ENCODE peak calls at places on chromosomes 11 and 22, in seven cellular contexts. One of them, this sample, is unnamed.

GRCh38 chr11:61742391-61742790 is 10.0 kb upstream of the MYRF start:
- DNase-seq in K562: no peak
- DNase-seq in GM12891: no peak
- DNase-seq in SK-N-SH: no peak
- DNase-seq in HepG2: no peak
- DNase-seq in GM12878: no peak
- DNase-seq in H1: no peak
- DNase-seq in this sample: no peak

GRCh38 chr11:8459711-8460399 is 134.2 kb downstream of the STK33 start:
- DNase-seq in H1: no peak
- DNase-seq in HepG2: no peak
- DNase-seq in SK-N-SH: no peak
- DNase-seq in K562: no peak
- DNase-seq in GM12891: no peak
- DNase-seq in GM12878: no peak
- DNase-seq in this sample: no peak

GRCh38 chr11:117157507-117157906 is 13.4 kb downstream of the PAFAH1B2 start:
- DNase-seq in SK-N-SH: no peak
- DNase-seq in K562: no peak
- DNase-seq in HepG2: no peak
- DNase-seq in GM12891: no peak
- DNase-seq in H1: no peak
- DNase-seq in GM12878: no peak
- DNase-seq in this sample: no peak

GRCh38 chr11:19597194-19597593 is 115.4 kb upstream of the NAV2 start:
- DNase-seq in SK-N-SH: peak; percentile 37
- DNase-seq in H1: no peak
- DNase-seq in GM12878: no peak
- DNase-seq in GM12891: no peak
- DNase-seq in HepG2: no peak
- DNase-seq in K562: no peak
- DNase-seq in this sample: no peak

GRCh38 chr22:47171441-47172221 is 409.2 kb downstream of the TBC1D22A start:
- DNase-seq in H1: no peak
- DNase-seq in K562: no peak
- DNase-seq in SK-N-SH: no peak
- DNase-seq in GM12891: no peak
- DNase-seq in HepG2: no peak
- DNase-seq in GM12878: no peak
- DNase-seq in this sample: no peak

GRCh38 chr22:21713428-21714058 is 22.1 kb downstream of the YPEL1 start:
- DNase-seq in GM12878: peak; percentile 25
- DNase-seq in GM12891: no peak
- DNase-seq in SK-N-SH: no peak
- DNase-seq in H1: no peak
- DNase-seq in K562: no peak
- DNase-seq in HepG2: no peak
- DNase-seq in this sample: no peak

GRCh38 chr11:19988598-19988997 is 171.7 kb downstream of the DBX1 start:
- DNase-seq in GM12878: no peak
- DNase-seq in K562: no peak
- DNase-seq in HepG2: no peak
- DNase-seq in H1: peak; percentile 47
- DNase-seq in SK-N-SH: no peak
- DNase-seq in GM12891: no peak
- DNase-seq in this sample: no peak

GRCh38 chr22:43126506-43127165 is 16.1 kb downstream of the BIK start:
- DNase-seq in K562: peak; percentile 64
- DNase-seq in H1: peak; percentile 51
- DNase-seq in GM12891: no peak
- DNase-seq in GM12878: no peak
- DNase-seq in HepG2: peak; percentile 65
- DNase-seq in SK-N-SH: peak; percentile 25
- DNase-seq in this sample: peak; percentile 48

GRCh38 chr11:75627879-75628668 is 40.8 kb downstream of the MAP6 start:
- DNase-seq in SK-N-SH: no peak
- DNase-seq in GM12891: no peak
- DNase-seq in K562: no peak
- DNase-seq in HepG2: no peak
- DNase-seq in GM12878: no peak
- DNase-seq in H1: no peak
- DNase-seq in this sample: no peak

GRCh38 chr22:23289851-23290724 is 109.8 kb downstream of the BCR start:
- DNase-seq in HepG2: peak; percentile 80
- DNase-seq in GM12878: no peak
- DNase-seq in GM12891: peak; percentile 84
- DNase-seq in H1: peak; percentile 91
- DNase-seq in SK-N-SH: peak; percentile 89
- DNase-seq in K562: peak; percentile 90
- DNase-seq in this sample: peak; percentile 77

GRCh38 chr22:39446239-39446721 is 10.5 kb upstream of the MGAT3 start:
- DNase-seq in SK-N-SH: no peak
- DNase-seq in HepG2: no peak
- DNase-seq in GM12891: peak; percentile 60
- DNase-seq in K562: peak; percentile 43
- DNase-seq in H1: peak; percentile 69
- DNase-seq in GM12878: peak; percentile 59
- DNase-seq in this sample: peak; percentile 72

GRCh38 chr22:41978732-41979131 is 9.5 kb downstream of the SEPTIN3 start:
- DNase-seq in K562: no peak
- DNase-seq in HepG2: no peak
- DNase-seq in GM12891: no peak
- DNase-seq in SK-N-SH: no peak
- DNase-seq in GM12878: no peak
- DNase-seq in H1: no peak
- DNase-seq in this sample: no peak

GRCh38 chr22:31122532-31123291 is at the start of gene INPP5J:
- DNase-seq in SK-N-SH: peak; percentile 90
- DNase-seq in GM12878: no peak
- DNase-seq in K562: no peak
- DNase-seq in GM12891: no peak
- DNase-seq in H1: no peak
- DNase-seq in HepG2: peak; percentile 44
- DNase-seq in this sample: no peak

GRCh38 chr11:73055655-73056354 is 86.3 kb downstream of the FCHSD2 start:
- DNase-seq in GM12891: no peak
- DNase-seq in H1: no peak
- DNase-seq in SK-N-SH: peak; percentile 44
- DNase-seq in HepG2: no peak
- DNase-seq in GM12878: no peak
- DNase-seq in K562: peak; percentile 17
- DNase-seq in this sample: no peak

GRCh38 chr22:44245438-44245837 is 64.7 kb downstream of the PARVG start:
- DNase-seq in HepG2: no peak
- DNase-seq in K562: no peak
- DNase-seq in GM12878: no peak
- DNase-seq in SK-N-SH: no peak
- DNase-seq in H1: peak; percentile 37
- DNase-seq in GM12891: no peak
- DNase-seq in this sample: no peak

GRCh38 chr11:121291896-121292502 is 572 bp upstream of the SC5D start:
- DNase-seq in GM12891: no peak
- DNase-seq in GM12878: peak; percentile 51
- DNase-seq in K562: no peak
- DNase-seq in HepG2: no peak
- DNase-seq in H1: no peak
- DNase-seq in SK-N-SH: peak; percentile 3
- DNase-seq in this sample: no peak

GRCh38 chr11:94880216-94880615 is 93.1 kb downstream of the CWC15 start:
- DNase-seq in SK-N-SH: no peak
- DNase-seq in K562: no peak
- DNase-seq in HepG2: peak; percentile 44
- DNase-seq in H1: no peak
- DNase-seq in GM12891: no peak
- DNase-seq in GM12878: no peak
- DNase-seq in this sample: no peak

GRCh38 chr11:2799881-2800654 is 85.5 kb downstream of the CDKN1C start:
- DNase-seq in GM12891: no peak
- DNase-seq in H1: peak; percentile 40
- DNase-seq in K562: peak; percentile 77
- DNase-seq in GM12878: no peak
- DNase-seq in SK-N-SH: no peak
- DNase-seq in HepG2: no peak
- DNase-seq in this sample: no peak

GRCh38 chr11:2800655-2801531 is 84.7 kb downstream of the CDKN1C start:
- DNase-seq in GM12891: no peak
- DNase-seq in SK-N-SH: no peak
- DNase-seq in H1: peak; percentile 42
- DNase-seq in K562: no peak
- DNase-seq in GM12878: no peak
- DNase-seq in HepG2: no peak
- DNase-seq in this sample: no peak

GRCh38 chr11:2802389-2803185 is 83.0 kb downstream of the CDKN1C start:
- DNase-seq in H1: peak; percentile 39
- DNase-seq in SK-N-SH: no peak
- DNase-seq in K562: no peak
- DNase-seq in GM12891: no peak
- DNase-seq in HepG2: no peak
- DNase-seq in GM12878: no peak
- DNase-seq in this sample: no peak

GRCh38 chr11:2803186-2804057 is 82.2 kb downstream of the CDKN1C start:
- DNase-seq in HepG2: no peak
- DNase-seq in H1: peak; percentile 46
- DNase-seq in GM12891: no peak
- DNase-seq in GM12878: no peak
- DNase-seq in SK-N-SH: no peak
- DNase-seq in K562: no peak
- DNase-seq in this sample: no peak

GRCh38 chr11:2801711-2802388 is 83.7 kb downstream of the CDKN1C start:
- DNase-seq in SK-N-SH: no peak
- DNase-seq in H1: peak; percentile 44
- DNase-seq in GM12878: no peak
- DNase-seq in HepG2: no peak
- DNase-seq in K562: no peak
- DNase-seq in GM12891: no peak
- DNase-seq in this sample: no peak
- TF ChIP-seq TAF1 in SK-N-SH: no peak
- TF ChIP-seq TAF1 in H1: no peak
- TF ChIP-seq TAF1 in GM12878: no peak
- TF ChIP-seq TAF1 in HepG2: no peak
- TF ChIP-seq TAF1 in K562: no peak
- TF ChIP-seq TAF1 in GM12891: no peak
- TF ChIP-seq TAF1 in this sample: no peak

GRCh38 chr11:129740877-129741276 is 74.8 kb upstream of the TMEM45B start:
- DNase-seq in H1: no peak
- DNase-seq in HepG2: no peak
- DNase-seq in GM12891: no peak
- DNase-seq in SK-N-SH: no peak
- DNase-seq in K562: no peak
- DNase-seq in GM12878: no peak
- DNase-seq in this sample: no peak

GRCh38 chr11:129740125-129740719 is 75.4 kb upstream of the TMEM45B start:
- DNase-seq in K562: no peak
- DNase-seq in HepG2: no peak
- DNase-seq in GM12878: no peak
- DNase-seq in H1: no peak
- DNase-seq in GM12891: no peak
- DNase-seq in SK-N-SH: no peak
- DNase-seq in this sample: no peak

GRCh38 chr11:129737535-129738230 is 78.0 kb upstream of the TMEM45B start:
- DNase-seq in GM12878: no peak
- DNase-seq in GM12891: no peak
- DNase-seq in K562: no peak
- DNase-seq in H1: no peak
- DNase-seq in HepG2: no peak
- DNase-seq in SK-N-SH: no peak
- DNase-seq in this sample: no peak

GRCh38 chr11:129739339-129739738 is 76.3 kb upstream of the TMEM45B start:
- DNase-seq in HepG2: no peak
- DNase-seq in GM12878: no peak
- DNase-seq in H1: no peak
- DNase-seq in GM12891: no peak
- DNase-seq in SK-N-SH: no peak
- DNase-seq in K562: no peak
- DNase-seq in this sample: no peak

DNA sequence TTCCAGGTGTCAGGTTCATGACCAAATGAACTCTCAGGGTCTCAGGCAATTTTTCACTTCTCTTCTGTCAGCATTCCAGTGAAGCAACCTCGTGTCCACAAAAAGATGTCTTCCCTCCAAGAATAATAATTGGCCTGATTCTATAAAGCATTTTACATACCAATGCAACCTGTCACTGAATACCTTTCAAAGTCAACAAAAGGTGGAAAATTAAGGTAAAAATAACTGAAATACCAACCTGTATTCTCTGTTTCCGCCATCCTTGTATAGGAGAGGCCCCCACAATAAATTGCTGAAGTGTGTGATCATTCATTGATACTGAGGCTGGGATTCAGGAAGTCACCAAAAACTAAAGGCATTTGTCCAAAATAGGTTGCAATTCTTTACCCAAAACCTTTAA is 77.4 kb upstream of the TMEM45B start:
- DNase-seq in K562: no peak
- DNase-seq in GM12878: no peak
- DNase-seq in SK-N-SH: no peak
- DNase-seq in HepG2: no peak
- DNase-seq in H1: no peak
- DNase-seq in GM12891: no peak
- DNase-seq in this sample: no peak
- TF ChIP-seq POLR2AphosphoS5 in K562: no peak
- TF ChIP-seq POLR2AphosphoS5 in GM12878: no peak
- TF ChIP-seq POLR2AphosphoS5 in SK-N-SH: no peak
- TF ChIP-seq POLR2AphosphoS5 in HepG2: no peak
- TF ChIP-seq POLR2AphosphoS5 in H1: no peak
- TF ChIP-seq POLR2AphosphoS5 in GM12891: no peak
- TF ChIP-seq POLR2AphosphoS5 in this sample: no peak

GRCh38 chr11:30567148-30567547 is 19.0 kb downstream of the MPPED2 start:
- DNase-seq in SK-N-SH: no peak
- DNase-seq in HepG2: no peak
- DNase-seq in K562: no peak
- DNase-seq in H1: no peak
- DNase-seq in GM12891: no peak
- DNase-seq in GM12878: no peak
- DNase-seq in this sample: no peak

GRCh38 chr11:30566482-30566881 is 19.7 kb downstream of the MPPED2 start:
- DNase-seq in SK-N-SH: no peak
- DNase-seq in HepG2: no peak
- DNase-seq in GM12878: no peak
- DNase-seq in K562: no peak
- DNase-seq in GM12891: no peak
- DNase-seq in H1: no peak
- DNase-seq in this sample: no peak

GRCh38 chr11:30561691-30562412 is 24.3 kb downstream of the MPPED2 start:
- DNase-seq in GM12878: no peak
- DNase-seq in K562: no peak
- DNase-seq in HepG2: no peak
- DNase-seq in SK-N-SH: no peak
- DNase-seq in H1: no peak
- DNase-seq in GM12891: no peak
- DNase-seq in this sample: no peak

GRCh38 chr11:30567644-30568043 is 18.5 kb downstream of the MPPED2 start:
- DNase-seq in SK-N-SH: no peak
- DNase-seq in H1: no peak
- DNase-seq in K562: no peak
- DNase-seq in GM12891: no peak
- DNase-seq in HepG2: no peak
- DNase-seq in GM12878: no peak
- DNase-seq in this sample: no peak

GRCh38 chr11:30564994-30565393 is 21.2 kb downstream of the MPPED2 start:
- DNase-seq in GM12891: no peak
- DNase-seq in K562: no peak
- DNase-seq in HepG2: no peak
- DNase-seq in H1: no peak
- DNase-seq in GM12878: no peak
- DNase-seq in SK-N-SH: no peak
- DNase-seq in this sample: no peak
- TF ChIP-seq TAF1 in GM12891: no peak
- TF ChIP-seq TAF1 in K562: no peak
- TF ChIP-seq TAF1 in HepG2: no peak
- TF ChIP-seq TAF1 in H1: no peak
- TF ChIP-seq TAF1 in GM12878: no peak
- TF ChIP-seq TAF1 in SK-N-SH: no peak
- TF ChIP-seq TAF1 in this sample: no peak

GRCh38 chr11:112013501-112014164 is 11.6 kb upstream of the DLAT start:
- DNase-seq in GM12891: no peak
- DNase-seq in HepG2: no peak
- DNase-seq in GM12878: no peak
- DNase-seq in H1: no peak
- DNase-seq in SK-N-SH: no peak
- DNase-seq in K562: no peak
- DNase-seq in this sample: no peak
- TF ChIP-seq POLR2AphosphoS5 in GM12891: no peak
- TF ChIP-seq POLR2AphosphoS5 in HepG2: no peak
- TF ChIP-seq POLR2AphosphoS5 in GM12878: no peak
- TF ChIP-seq POLR2AphosphoS5 in H1: no peak
- TF ChIP-seq POLR2AphosphoS5 in SK-N-SH: no peak
- TF ChIP-seq POLR2AphosphoS5 in K562: no peak
- TF ChIP-seq POLR2AphosphoS5 in this sample: no peak